ENCODE peak calls at places on chromosome 16, in nine cellular contexts. D is testis, I is body of pancreas, B is A549, F is IMR-90, Y is right lobe of liver, K is HCT116, V is Peyer's patch, N is breast epithelium. H is an unnamed sample.

GRCh38 chr16:354971-355441 is 2.5 kb upstream of the AXIN1 start:
- DNase-seq in N (no peak), I (no peak), B (no peak), V (no peak), K (no peak), Y (no peak), D (no peak), F (no peak), H (peak)

GRCh38 chr16:29734826-29735225 is 11.0 kb downstream of the C16orf54 start:
- DNase-seq in B (no peak), K (no peak), Y (no peak), V (no peak), D (no peak), N (no peak), I (no peak), F (peak), H (no peak)

GRCh38 chr16:82294874-82295273 is 124.8 kb upstream of the MPHOSPH6 start:
- DNase-seq in V (no peak), I (no peak), Y (no peak), N (no peak), K (no peak), F (no peak), B (no peak), D (no peak), H (no peak)

GRCh38 chr16:554640-555413 is 5.4 kb upstream of the PRR35 start:
- DNase-seq in Y (no peak), D (no peak), V (peak), I (no peak), K (no peak), B (no peak), N (no peak), F (peak), H (no peak)

GRCh38 chr16:67805718-67806427 is 487 bp downstream of the RANBP10 start:
- DNase-seq in I (no peak), K (no peak), N (no peak), D (no peak), B (no peak), Y (peak), V (no peak), F (no peak), H (no peak)

GRCh38 chr16:27311449-27311831 is 2.3 kb upstream of the IL4R start:
- DNase-seq in B (no peak), K (no peak), I (no peak), N (peak), Y (no peak), V (no peak), F (peak), D (no peak), H (no peak)

GRCh38 chr16:19704321-19705130 is 13.5 kb downstream of the KNOP1 start:
- DNase-seq in B (no peak), V (no peak), Y (no peak), F (peak), K (no peak), I (no peak), N (no peak), D (peak), H (peak)

GRCh38 chr16:47308601-47309000 is 152.3 kb downstream of the ITFG1 start:
- DNase-seq in F (peak), D (no peak), V (no peak), Y (no peak), N (no peak), I (no peak), B (no peak), K (no peak), H (no peak)

GRCh38 chr16:637081-638018 is 1.2 kb upstream of the METTL26 start:
- DNase-seq in N (peak), F (peak), I (peak), B (peak), D (peak), K (no peak), V (no peak), Y (peak), H (peak)

GRCh38 chr16:56370185-56370584 is 55.2 kb downstream of the AMFR start:
- DNase-seq in F (no peak), B (no peak), V (no peak), N (no peak), D (no peak), Y (no peak), I (no peak), K (no peak), H (no peak)

GRCh38 chr16:76796978-76797377 is 394.0 kb upstream of the MON1B start:
- DNase-seq in I (no peak), F (no peak), K (no peak), V (no peak), B (no peak), D (no peak), N (no peak), Y (no peak), H (no peak)

GRCh38 chr16:29819506-29819905 is 756 bp upstream of the MVP start:
- DNase-seq in D (peak), B (peak), K (no peak), V (no peak), Y (no peak), N (no peak), I (peak), F (no peak), H (no peak)

GRCh38 chr16:10835281-10835931 is 16.8 kb upstream of the TVP23A start:
- DNase-seq in I (no peak), K (no peak), Y (no peak), V (no peak), F (no peak), B (no peak), D (no peak), N (no peak), H (no peak)

GRCh38 chr16:2470603-2471015 is 488 bp upstream of the NTN3 start:
- DNase-seq in N (no peak), K (no peak), I (no peak), F (no peak), Y (no peak), B (no peak), D (no peak), V (no peak), H (no peak)

GRCh38 chr16:12649356-12649755 is 154.3 kb downstream of the CPPED1 start:
- DNase-seq in Y (no peak), B (no peak), F (no peak), I (no peak), N (no peak), D (no peak), K (no peak), V (no peak), H (no peak)

GRCh38 chr16:73101568-73101967 is 53.6 kb upstream of the ZFHX3 start:
- DNase-seq in V (no peak), D (no peak), B (no peak), F (no peak), I (no peak), Y (no peak), N (no peak), K (no peak), H (no peak)

GRCh38 chr16:66717112-66717675 is 20.7 kb upstream of the CMTM4 start:
- DNase-seq in F (peak), Y (no peak), B (no peak), V (peak), N (no peak), I (no peak), D (peak), K (no peak), H (peak)

GRCh38 chr16:63789603-63790002 is 1332.3 kb downstream of the CDH11 start:
- DNase-seq in B (no peak), F (no peak), K (no peak), Y (no peak), I (no peak), N (no peak), V (no peak), D (peak), H (no peak)

GRCh38 chr16:48110982-48111381 is 44.8 kb downstream of the ABCC12 start:
- DNase-seq in V (no peak), N (no peak), B (no peak), I (no peak), Y (no peak), K (no peak), F (no peak), D (no peak), H (no peak)

GRCh38 chr16:569445-570254 is at the start of gene PIGQ:
- DNase-seq in F (peak), B (peak), N (peak), I (peak), D (peak), Y (peak), K (no peak), V (peak), H (peak)

GRCh38 chr16:9419161-9419560 is 327.7 kb downstream of the HAPSTR1 start:
- DNase-seq in V (no peak), F (no peak), I (no peak), K (no peak), N (no peak), Y (no peak), B (no peak), D (no peak), H (no peak)

GRCh38 chr16:27470567-27471431 is 68.8 kb downstream of the IL21R start:
- DNase-seq in Y (peak), B (no peak), V (peak), K (no peak), D (no peak), I (no peak), F (peak), N (no peak), H (no peak)

GRCh38 chr16:71373073-71373472 is 14.6 kb downstream of the CALB2 start:
- DNase-seq in B (peak), F (peak), D (no peak), I (no peak), V (no peak), Y (no peak), N (no peak), K (peak), H (no peak)

GRCh38 chr16:22366889-22367288 is 7.5 kb downstream of the CDR2 start:
- DNase-seq in F (no peak), V (no peak), Y (no peak), K (no peak), D (no peak), B (no peak), I (no peak), N (no peak), H (no peak)

GRCh38 chr16:19555938-19556778 is 655 bp downstream of the VPS35L start:
- DNase-seq in V (no peak), N (no peak), Y (no peak), K (peak), D (peak), B (peak), F (peak), I (no peak), H (no peak)

GRCh38 chr16:4389051-4389955 is 17.7 kb downstream of the VASN start:
- DNase-seq in V (no peak), D (no peak), I (peak), N (no peak), K (no peak), F (no peak), B (no peak), Y (peak), H (no peak)

GRCh38 chr16:31216116-31216469 is 842 bp downstream of the PYDC1 start:
- DNase-seq in D (no peak), Y (no peak), I (no peak), B (no peak), K (no peak), V (no peak), N (no peak), F (no peak), H (no peak)
- TF ChIP-seq CTCF in D (no peak), Y (no peak), I (no peak), B (no peak), K (no peak), V (no peak), N (no peak), F (no peak), H (no peak)

DNA sequence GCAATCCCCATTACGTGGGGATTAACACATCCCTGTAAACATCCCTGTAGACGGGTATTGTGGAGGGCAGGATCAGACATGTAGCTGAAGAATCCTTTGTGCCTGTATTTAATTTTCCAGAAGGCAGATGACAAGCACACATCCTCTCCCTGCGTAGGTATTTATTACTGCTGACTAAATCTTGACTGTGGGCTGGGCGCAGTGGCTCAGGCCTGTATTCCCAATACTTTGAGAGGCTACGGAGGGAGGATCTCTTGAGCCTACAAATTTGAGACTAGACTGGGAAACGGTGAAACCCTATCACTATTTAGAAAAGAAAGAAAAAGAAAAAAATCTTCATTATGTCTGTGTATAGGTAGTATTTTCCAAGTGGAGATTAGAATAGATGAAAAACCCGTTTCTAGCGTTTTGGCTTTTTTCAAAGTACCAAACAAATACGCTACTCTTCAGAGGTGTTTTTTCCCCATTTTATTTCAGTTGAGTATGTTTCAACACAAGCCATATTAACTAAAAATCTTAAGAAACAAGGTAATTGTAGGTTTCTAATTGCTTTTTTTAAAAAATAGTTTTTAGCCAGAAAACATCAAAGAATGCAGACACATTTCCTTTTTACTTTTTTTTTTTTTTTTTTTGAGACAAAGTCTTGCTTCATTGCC is 1.5 kb upstream of the MARF1 start:
- DNase-seq in V (no peak), K (peak), N (peak), F (no peak), I (no peak), Y (no peak), D (no peak), B (no peak), H (no peak)
- TF ChIP-seq POLR2A in V (no peak), K (no peak), N (no peak), F (no peak), I (no peak), Y (no peak), D (no peak), B (no peak), H (no peak)

GRCh38 chr16:75105306-75106061 is 11.1 kb downstream of the LDHD start:
- DNase-seq in B (no peak), Y (no peak), F (peak), D (no peak), K (no peak), N (no peak), I (no peak), V (no peak), H (no peak)
- H3K27ac ChIP-seq in B (no peak), Y (no peak), F (peak), D (no peak), K (no peak), N (peak), I (no peak), V (no peak), H (no peak)

GRCh38 chr16:53982631-53983042 is 278.7 kb downstream of the FTO start:
- DNase-seq in D (no peak), F (no peak), I (no peak), V (no peak), K (no peak), N (no peak), B (no peak), Y (no peak), H (no peak)

GRCh38 chr16:53988136-53988535 is 284.2 kb downstream of the FTO start:
- DNase-seq in B (no peak), N (no peak), Y (no peak), D (no peak), F (no peak), V (no peak), I (no peak), K (no peak), H (no peak)

GRCh38 chr16:53984936-53985335 is 281.0 kb downstream of the FTO start:
- DNase-seq in K (no peak), N (no peak), F (no peak), B (no peak), D (no peak), V (no peak), I (no peak), Y (no peak), H (no peak)

GRCh38 chr16:53989597-53989996 is 285.6 kb downstream of the FTO start:
- DNase-seq in N (no peak), B (no peak), V (no peak), I (no peak), F (no peak), D (no peak), K (no peak), Y (no peak), H (no peak)

DNA sequence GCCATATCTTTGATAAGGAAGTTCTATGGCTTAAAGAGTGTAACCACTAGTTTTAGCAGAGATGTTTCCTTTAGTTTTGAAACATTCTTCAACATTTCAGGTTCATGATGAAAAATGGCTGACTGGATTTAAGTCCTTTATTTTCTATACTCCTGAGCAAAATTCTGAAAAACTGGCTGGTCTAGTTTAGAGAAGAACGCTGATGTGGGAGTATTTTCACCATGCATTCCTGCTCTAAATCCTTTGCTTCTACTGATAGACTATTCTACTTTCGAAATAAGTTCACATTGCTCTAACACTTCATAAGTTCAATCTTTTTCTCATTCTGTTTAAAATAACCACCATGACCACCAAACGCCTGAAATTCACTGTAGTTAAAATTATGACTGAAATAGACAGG is 281.9 kb downstream of the FTO start:
- DNase-seq in I (no peak), N (no peak), D (no peak), V (no peak), B (no peak), F (no peak), Y (no peak), K (no peak), H (no peak)
- TF ChIP-seq CTCF in I (no peak), N (no peak), D (no peak), V (no peak), B (no peak), F (no peak), Y (no peak), K (no peak), H (no peak)

GRCh38 chr16:50526796-50527195 is 21.4 kb upstream of the NKD1 start:
- DNase-seq in I (no peak), B (no peak), K (no peak), D (no peak), F (no peak), N (peak), V (no peak), Y (no peak), H (no peak)

GRCh38 chr16:50529334-50529733 is 18.9 kb upstream of the NKD1 start:
- DNase-seq in Y (no peak), V (no peak), K (no peak), D (no peak), N (no peak), B (no peak), F (no peak), I (no peak), H (no peak)

GRCh38 chr16:50530277-50531236 is 17.6 kb upstream of the NKD1 start:
- DNase-seq in I (peak), Y (peak), V (no peak), K (no peak), N (peak), B (no peak), D (no peak), F (no peak), H (no peak)

GRCh38 chr16:50531359-50531758 is 16.8 kb upstream of the NKD1 start:
- DNase-seq in B (no peak), I (no peak), F (no peak), V (no peak), N (peak), K (no peak), D (no peak), Y (no peak), H (no peak)

DNA sequence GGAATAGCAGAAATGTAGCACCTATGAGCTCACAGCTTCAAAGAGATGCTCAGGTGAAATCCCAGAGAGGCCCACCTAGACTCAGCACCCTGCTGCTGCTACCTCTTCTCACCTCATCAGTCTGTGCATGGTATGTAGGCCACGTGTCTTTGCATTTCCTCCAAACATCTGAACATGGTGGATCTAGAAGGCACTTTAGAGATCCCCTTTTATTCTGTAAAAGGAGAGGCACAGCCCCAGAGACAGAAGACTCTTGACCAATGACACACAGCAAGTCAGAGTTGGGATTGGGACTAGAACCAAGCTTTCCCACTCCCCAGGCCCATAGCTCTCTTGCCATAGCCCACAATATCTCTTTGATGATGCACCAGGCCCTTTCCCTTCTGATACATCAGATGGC is 19.4 kb upstream of the NKD1 start:
- DNase-seq in I (no peak), V (no peak), Y (no peak), D (no peak), N (peak), F (no peak), K (no peak), B (no peak), H (no peak)
- TF ChIP-seq POLR2A in I (no peak), V (no peak), Y (no peak), D (no peak), N (no peak), F (no peak), K (no peak), B (no peak), H (no peak)

GRCh38 chr16:84594725-84595038 is 23.2 kb downstream of the COTL1 start:
- DNase-seq in V (no peak), N (no peak), B (no peak), D (no peak), Y (no peak), K (no peak), I (no peak), F (no peak), H (no peak)

GRCh38 chr16:84596801-84597517 is 20.9 kb downstream of the COTL1 start:
- DNase-seq in Y (no peak), I (no peak), N (no peak), B (no peak), V (no peak), F (no peak), K (no peak), D (no peak), H (no peak)

GRCh38 chr16:84593825-84594724 is 23.8 kb downstream of the COTL1 start:
- DNase-seq in F (no peak), Y (peak), B (no peak), D (peak), I (no peak), N (no peak), V (peak), K (no peak), H (no peak)

GRCh38 chr16:84596161-84596560 is 21.7 kb downstream of the COTL1 start:
- DNase-seq in K (no peak), V (no peak), I (no peak), Y (no peak), B (no peak), D (no peak), F (no peak), N (no peak), H (no peak)

GRCh38 chr16:84595052-84595481 is 22.8 kb downstream of the COTL1 start:
- DNase-seq in B (no peak), Y (no peak), D (no peak), F (no peak), N (no peak), V (peak), I (peak), K (no peak), H (no peak)
- H3K27ac ChIP-seq in B (no peak), Y (no peak), D (no peak), F (no peak), N (no peak), V (peak), I (peak), K (no peak), H (no peak)

DNA sequence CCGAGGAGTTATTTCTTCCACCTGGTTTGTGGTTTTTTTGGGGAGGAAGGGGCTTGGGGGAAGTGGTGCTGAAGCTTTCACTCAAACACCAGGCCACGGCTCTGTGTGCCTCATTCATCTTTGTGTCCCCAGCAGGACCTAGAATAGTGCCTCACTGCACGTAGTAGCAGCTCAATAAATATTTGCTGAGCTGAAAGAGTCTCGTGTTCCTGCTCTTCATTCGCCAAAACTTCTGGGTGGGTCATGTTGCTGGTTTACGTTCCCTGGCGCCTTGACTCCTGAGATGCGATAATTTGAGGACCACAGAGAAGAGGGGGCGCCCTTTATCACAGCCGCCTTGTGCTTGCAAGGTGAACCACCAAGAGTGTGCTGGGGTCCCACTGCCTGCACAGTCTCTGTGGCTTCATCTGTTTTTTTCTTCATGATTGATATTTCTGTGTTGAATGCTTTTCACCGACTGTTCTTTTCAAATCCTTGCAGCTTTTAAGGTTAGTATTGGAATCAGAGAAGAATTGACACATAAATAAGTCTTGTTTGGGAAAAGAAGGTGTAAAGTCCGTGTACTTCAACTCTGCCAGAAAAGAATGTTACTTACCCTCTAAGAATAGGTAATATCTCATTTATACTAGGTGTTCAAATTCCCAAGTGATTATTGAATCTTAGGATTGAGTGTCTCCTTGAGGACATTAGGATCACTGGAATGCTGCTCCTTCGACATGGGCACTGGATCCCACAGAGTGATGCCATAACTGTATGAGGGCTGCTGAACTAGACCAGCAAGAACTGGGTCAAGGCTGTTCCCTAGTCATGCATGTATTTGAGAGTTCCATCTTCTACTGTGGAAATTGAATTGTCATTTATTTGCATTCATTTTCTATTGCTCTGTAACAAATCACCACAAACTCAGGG is 92.7 kb upstream of the CLEC18A start:
- DNase-seq in N (no peak), V (no peak), Y (no peak), K (no peak), D (no peak), I (no peak), F (no peak), B (no peak), H (no peak)
- TF ChIP-seq CTCF in N (no peak), V (no peak), Y (no peak), K (no peak), D (no peak), I (no peak), F (no peak), B (no peak), H (no peak)

H was measured in ovary.